ENCODE peak calls at places on chromosomes 4 and X, in four cellular contexts. R is IMR-90, F is H9, H is neuronal stem cell. K is an unnamed sample.

GRCh38 chr4:34731045-34731444 is 1513.3 kb downstream of the ARAP2 start:
- DNase-seq in R (no peak), F (no peak), H (no peak), K (no peak)

GRCh38 chrX:39519566-39520301 is 578.0 kb downstream of the BCOR start:
- DNase-seq in R (no peak), F (no peak), H (no peak), K (peak)

GRCh38 chr4:184853385-184853784 is 27.6 kb upstream of the ACSL1 start:
- DNase-seq in R (no peak), F (no peak), H (no peak), K (no peak)

GRCh38 chr4:151822331-151822730 is 61.5 kb upstream of the GATB start:
- DNase-seq in R (no peak), F (no peak), H (no peak), K (no peak)

GRCh38 chrX:23779025-23779424 is 3.9 kb upstream of the SAT1 start:
- DNase-seq in R (peak), F (no peak), H (no peak), K (no peak)

GRCh38 chr4:40307627-40308497 is 27.3 kb upstream of the CHRNA9 start:
- DNase-seq in R (no peak), F (peak), H (no peak), K (peak)

GRCh38 chr4:106256190-106256589 is 59.8 kb downstream of the TBCK start:
- DNase-seq in R (no peak), F (no peak), H (no peak), K (no peak)

GRCh38 chr4:72340803-72341431 is 228.1 kb downstream of the ADAMTS3 start:
- DNase-seq in R (peak), F (no peak), H (no peak), K (no peak)

GRCh38 chr4:140372607-140373327 is 679 bp upstream of the SCOC start:
- DNase-seq in R (peak), F (no peak), H (no peak), K (no peak)

GRCh38 chr4:89586864-89587263 is 250.1 kb downstream of the SNCA start:
- DNase-seq in R (peak), F (no peak), H (no peak), K (peak)

GRCh38 chr4:172736046-172736445 is 432.6 kb upstream of the GALNT7 start:
- DNase-seq in R (no peak), F (no peak), H (no peak), K (peak)

DNA sequence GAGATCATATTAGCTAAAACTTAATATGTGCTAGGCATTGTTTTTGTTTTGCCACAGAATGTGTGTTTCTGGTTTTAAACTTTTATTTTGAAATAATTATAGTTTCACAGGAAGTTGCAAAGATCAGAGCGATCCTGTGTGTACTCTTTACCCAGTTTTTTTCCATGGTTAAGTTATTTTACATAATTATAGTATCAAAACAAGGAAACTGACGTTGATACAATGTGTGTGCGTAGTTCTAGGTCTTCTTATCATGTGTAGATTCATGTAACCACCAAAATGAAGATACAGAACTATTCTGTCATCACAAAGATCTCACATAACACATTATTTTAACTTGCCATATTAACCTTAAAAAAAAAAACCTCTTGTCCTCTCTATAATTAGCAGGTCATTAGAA is 69.2 kb downstream of the BLTP1 start:
- DNase-seq in R (no peak), F (no peak), H (no peak), K (no peak)
- H3K18ac ChIP-seq in R (no peak), F (no peak), H (no peak), K (no peak)

GRCh38 chr4:100977746-100978397 is 369.5 kb downstream of the PPP3CA start:
- DNase-seq in R (no peak), F (no peak), H (no peak), K (no peak)

GRCh38 chr4:100981447-100982204 is 365.7 kb downstream of the PPP3CA start:
- DNase-seq in R (peak), F (no peak), H (no peak), K (peak)

GRCh38 chr4:100982345-100982744 is 365.0 kb downstream of the PPP3CA start:
- DNase-seq in R (no peak), F (no peak), H (no peak), K (peak)

GRCh38 chr4:100977274-100977673 is 370.1 kb downstream of the PPP3CA start:
- DNase-seq in R (no peak), F (no peak), H (no peak), K (no peak)
- H3K18ac ChIP-seq in R (no peak), F (no peak), H (no peak), K (peak)

GRCh38 chr4:159540501-159540900 is 437.6 kb downstream of the RAPGEF2 start:
- DNase-seq in R (no peak), F (peak), H (no peak), K (peak)
- H3K18ac ChIP-seq in R (no peak), F (no peak), H (no peak), K (no peak)

GRCh38 chrX:155645180-155645579 is 32.4 kb upstream of the TMLHE start:
- DNase-seq in R (no peak), F (peak), H (no peak), K (peak)
- H3K18ac ChIP-seq in R (no peak), F (no peak), H (no peak), K (no peak)

GRCh38 chr4:68490826-68491457 is 43.7 kb downstream of the TMPRSS11E start:
- DNase-seq in R (no peak), F (no peak), H (no peak), K (no peak)

GRCh38 chr4:68494688-68495087 is 47.4 kb downstream of the TMPRSS11E start:
- DNase-seq in R (no peak), F (no peak), H (no peak), K (no peak)

GRCh38 chr4:68489338-68489737 is 42.1 kb downstream of the TMPRSS11E start:
- DNase-seq in R (no peak), F (no peak), H (no peak), K (no peak)
- H3K18ac ChIP-seq in R (no peak), F (no peak), H (no peak), K (no peak)

GRCh38 chr4:58214376-58214775 is 1104.2 kb upstream of the IGFBP7 start:
- DNase-seq in R (no peak), F (peak), H (no peak), K (no peak)
- H3K18ac ChIP-seq in R (no peak), F (no peak), H (no peak), K (no peak)

GRCh38 chrX:11430266-11430665 is 137.1 kb downstream of the AMELX start:
- DNase-seq in R (peak), F (no peak), H (no peak), K (no peak)

GRCh38 chrX:11429543-11430085 is 136.4 kb downstream of the AMELX start:
- DNase-seq in R (no peak), F (no peak), H (no peak), K (no peak)

GRCh38 chrX:11424903-11425674 is 131.9 kb downstream of the AMELX start:
- DNase-seq in R (no peak), F (no peak), H (no peak), K (no peak)

GRCh38 chrX:11426712-11427081 is 133.5 kb downstream of the AMELX start:
- DNase-seq in R (no peak), F (no peak), H (no peak), K (no peak)

DNA sequence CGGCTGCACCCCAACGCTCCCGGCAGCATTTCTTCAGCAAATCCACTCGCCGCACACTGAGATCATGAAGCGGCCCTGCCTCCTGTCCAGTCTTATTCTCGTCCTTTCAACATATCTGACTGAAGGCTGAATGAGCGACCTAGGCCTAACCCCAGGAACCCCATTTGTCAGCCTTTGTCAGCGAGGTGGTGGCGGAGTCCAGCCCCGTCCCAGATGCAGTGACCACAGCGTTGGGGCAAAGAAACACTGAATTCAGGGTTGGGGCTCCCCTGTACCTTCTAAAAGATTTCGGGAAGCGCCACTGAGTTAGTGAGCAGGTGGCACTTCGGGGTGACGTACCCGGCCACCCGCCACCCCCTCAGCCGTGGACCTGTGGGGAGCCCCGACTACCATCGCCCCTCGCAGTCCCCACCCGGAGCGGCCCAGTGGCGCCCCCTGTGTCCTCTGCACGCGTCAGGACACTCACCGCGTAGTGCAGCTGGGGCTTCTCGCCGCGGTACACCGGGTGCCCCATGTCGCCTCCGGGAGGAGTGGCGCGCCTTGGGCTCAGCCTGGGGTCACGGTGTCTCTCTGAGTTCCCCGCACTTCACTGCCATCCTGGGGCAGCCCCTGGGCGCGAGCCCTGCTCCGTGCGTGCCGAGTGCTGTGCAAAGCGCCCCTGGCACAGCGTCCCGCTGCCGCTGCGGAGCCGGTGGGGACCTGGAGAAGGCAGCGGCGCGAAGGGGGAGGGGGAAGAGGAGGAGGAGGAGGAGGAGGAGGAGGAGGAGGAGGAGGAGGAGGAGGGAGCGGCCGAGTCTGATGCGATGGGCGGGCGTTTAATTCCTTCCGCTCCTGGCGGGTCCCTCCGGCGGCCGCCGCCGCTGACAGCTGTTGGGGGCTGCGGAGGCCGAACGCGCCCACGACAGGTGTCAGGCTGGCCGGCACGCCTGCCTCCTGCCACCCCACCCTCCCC is 134.1 kb downstream of the AMELX start:
- DNase-seq in R (no peak), F (peak), H (peak), K (peak)
- H3K18ac ChIP-seq in R (peak), F (no peak), H (peak), K (no peak)

GRCh38 chrX:19849433-19850190 is 37.8 kb downstream of the SH3KBP1 start:
- DNase-seq in R (peak), F (no peak), H (no peak), K (no peak)

GRCh38 chrX:19848110-19848509 is 39.3 kb downstream of the SH3KBP1 start:
- DNase-seq in R (no peak), F (no peak), H (no peak), K (no peak)

GRCh38 chrX:19852014-19853005 is 35.1 kb downstream of the SH3KBP1 start:
- DNase-seq in R (peak), F (no peak), H (no peak), K (peak)

GRCh38 chrX:19842542-19842941 is 44.9 kb downstream of the SH3KBP1 start:
- DNase-seq in R (no peak), F (no peak), H (no peak), K (no peak)

GRCh38 chrX:19846995-19847790 is 40.2 kb downstream of the SH3KBP1 start:
- DNase-seq in R (peak), F (no peak), H (no peak), K (peak)
- H3K18ac ChIP-seq in R (no peak), F (no peak), H (no peak), K (peak)

GRCh38 chr4:118395057-118395679 is 42.4 kb upstream of the PRSS12 start:
- DNase-seq in R (no peak), F (no peak), H (no peak), K (no peak)

GRCh38 chr4:118400362-118400761 is 47.6 kb upstream of the PRSS12 start:
- DNase-seq in R (peak), F (no peak), H (no peak), K (no peak)

GRCh38 chr4:118398226-118399090 is 45.7 kb upstream of the PRSS12 start:
- DNase-seq in R (no peak), F (no peak), H (no peak), K (no peak)

DNA sequence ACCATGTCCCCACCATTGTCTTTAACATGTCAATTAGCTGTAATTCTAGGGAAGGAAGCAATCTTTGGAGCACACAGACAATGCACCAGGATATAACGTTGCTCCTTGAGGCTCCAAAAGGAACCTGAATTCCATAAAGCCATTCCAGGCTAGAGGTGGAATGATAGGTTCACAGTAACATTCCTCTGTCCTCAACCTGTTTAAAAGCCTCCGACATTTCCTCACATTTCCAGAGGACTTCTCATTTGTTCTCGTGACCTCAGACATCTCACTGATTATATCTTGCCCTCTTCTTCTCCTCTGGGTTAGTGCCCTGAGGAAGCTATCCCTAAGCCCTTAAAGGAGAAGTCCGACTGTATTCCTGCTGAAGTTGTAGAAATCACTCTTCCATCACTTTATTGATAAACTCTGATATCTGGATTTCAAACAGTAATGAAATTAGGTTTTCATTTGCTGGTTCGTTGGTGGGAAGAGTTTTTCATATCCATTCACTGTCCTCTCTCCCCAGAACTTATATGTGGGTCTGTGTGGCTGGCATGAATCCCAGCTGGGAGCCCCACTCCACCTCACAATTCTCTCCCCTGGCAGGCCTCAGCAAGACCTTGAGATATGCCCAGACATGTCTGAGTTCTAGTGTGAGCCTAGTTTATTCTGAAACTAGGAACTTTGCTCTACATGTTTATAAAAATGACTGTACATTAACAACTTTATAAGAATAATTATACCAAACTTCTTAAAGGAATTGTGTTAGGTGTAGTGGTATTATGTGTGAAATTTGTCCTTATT is 44.3 kb upstream of the PRSS12 start:
- DNase-seq in R (peak), F (no peak), H (no peak), K (peak)
- H3K18ac ChIP-seq in R (peak), F (no peak), H (no peak), K (no peak)

DNA sequence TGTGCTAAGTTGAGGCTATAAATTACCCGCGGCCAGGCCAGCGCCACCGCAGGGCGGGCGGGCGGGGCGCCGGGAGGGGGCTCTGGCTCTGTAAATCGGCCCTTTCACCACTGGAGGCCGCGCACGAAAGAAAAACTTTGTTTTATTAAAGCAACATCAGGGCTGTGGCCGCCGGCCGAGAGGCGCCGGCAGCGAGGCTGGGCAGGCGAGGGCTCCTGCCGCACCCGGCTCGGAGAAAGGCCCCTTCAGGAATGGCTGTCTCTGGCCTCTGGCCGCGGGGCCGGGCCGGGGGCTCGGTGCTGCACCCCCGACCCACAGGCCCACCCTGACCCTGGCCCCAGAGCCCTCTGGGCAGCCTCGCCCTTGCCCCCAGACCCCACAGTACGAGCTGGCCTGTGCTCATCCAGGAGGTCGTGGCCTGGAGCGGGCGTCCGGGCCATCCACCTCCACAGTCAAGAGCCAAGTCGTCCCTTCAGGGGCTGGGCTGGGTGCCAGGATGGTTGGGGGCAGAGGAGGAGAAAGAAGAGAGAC is 29.5 kb upstream of the FGFR3 start:
- DNase-seq in R (peak), F (no peak), H (no peak), K (no peak)
- H3K18ac ChIP-seq in R (no peak), F (no peak), H (peak), K (no peak)

K was measured in mesendoderm.